ENCODE peak calls at places on chromosomes 4 and X, in nine cellular contexts. T is neural crest cell; A is osteocyte; O is SW480; Y is naive thymus-derived CD8-positive, alpha-beta T cell; I is AG09319; L is NCI-H1930; N is NCI-H226; V is COR-L47. U is an unnamed sample.

GRCh38 chr4:163175971-163176958 is 9.6 kb upstream of the NAF1 start:
- DNase-seq in T (no peak), A (no peak), O (no peak), Y (no peak), I (no peak), L (no peak), N (no peak), V (no peak), U (no peak)

GRCh38 chrX:17521871-17522693 is 147.1 kb downstream of the NHS start:
- DNase-seq in T (no peak), A (no peak), O (peak), Y (no peak), I (no peak), L (peak), N (peak), V (peak), U (no peak)

GRCh38 chr4:13918110-13918509 is 290.6 kb upstream of the BOD1L1 start:
- DNase-seq in T (no peak), A (no peak), O (no peak), Y (no peak), I (peak), L (no peak), N (peak), V (no peak), U (no peak)

GRCh38 chr4:8710946-8711345 is 118.4 kb downstream of the CPZ start:
- DNase-seq in T (no peak), A (peak), O (no peak), Y (no peak), I (no peak), L (no peak), N (no peak), V (no peak), U (no peak)

GRCh38 chr4:183823394-183823793 is 81.7 kb upstream of the STOX2 start:
- DNase-seq in T (no peak), A (no peak), O (peak), Y (no peak), I (no peak), L (no peak), N (peak), V (no peak), U (no peak)

GRCh38 chrX:49209434-49210251 is 9.7 kb upstream of the SYP start:
- DNase-seq in T (no peak), A (no peak), O (no peak), Y (no peak), I (no peak), L (no peak), N (no peak), V (peak), U (no peak)

GRCh38 chrX:151393514-151393913 is 3.5 kb upstream of the VMA21 start:
- DNase-seq in T (no peak), A (no peak), O (no peak), Y (peak), I (no peak), L (no peak), N (no peak), V (no peak), U (peak)

GRCh38 chr4:142812091-142812490 is 34.0 kb downstream of the INPP4B start:
- DNase-seq in T (no peak), A (no peak), O (no peak), Y (no peak), I (no peak), L (no peak), N (peak), V (no peak), U (no peak)

GRCh38 chr4:154658680-154659402 is 46.4 kb upstream of the FGG start:
- DNase-seq in T (no peak), A (no peak), O (no peak), Y (no peak), I (no peak), L (no peak), N (no peak), V (no peak), U (no peak)

GRCh38 chr4:48194986-48195773 is 61.1 kb upstream of the TXK start:
- DNase-seq in T (no peak), A (no peak), O (no peak), Y (no peak), I (peak), L (peak), N (no peak), V (peak), U (peak)

GRCh38 chr4:140126261-140126660 is 27.7 kb downstream of the MAML3 start:
- DNase-seq in T (no peak), A (no peak), O (no peak), Y (no peak), I (no peak), L (no peak), N (no peak), V (no peak), U (no peak)

GRCh38 chr4:105620640-105621323 is 68.4 kb downstream of the ARHGEF38 start:
- DNase-seq in T (no peak), A (no peak), O (peak), Y (no peak), I (no peak), L (no peak), N (peak), V (no peak), U (no peak)

GRCh38 chrX:153588021-153588781 is 10.7 kb downstream of the CCNQ start:
- DNase-seq in T (no peak), A (no peak), O (no peak), Y (no peak), I (no peak), L (no peak), N (no peak), V (no peak), U (no peak)

GRCh38 chr4:160724063-160724462 is 1439.7 kb downstream of the FSTL5 start:
- DNase-seq in T (no peak), A (no peak), O (no peak), Y (no peak), I (no peak), L (no peak), N (no peak), V (no peak), U (no peak)

GRCh38 chr4:2186133-2186864 is 55.6 kb downstream of the HAUS3 start:
- DNase-seq in T (no peak), A (no peak), O (peak), Y (no peak), I (no peak), L (no peak), N (peak), V (peak), U (no peak)

GRCh38 chrX:154836163-154836562 is 1.7 kb upstream of the SMIM9 start:
- DNase-seq in T (no peak), A (no peak), O (no peak), Y (no peak), I (no peak), L (no peak), N (no peak), V (no peak), U (no peak)

GRCh38 chr4:2791518-2792395 is 1.1 kb upstream of the SH3BP2 start:
- DNase-seq in T (no peak), A (no peak), O (no peak), Y (no peak), I (no peak), L (no peak), N (no peak), V (no peak), U (no peak)

GRCh38 chr4:2745981-2746806 is 9.9 kb downstream of the TNIP2 start:
- DNase-seq in T (no peak), A (no peak), O (peak), Y (peak), I (no peak), L (no peak), N (no peak), V (no peak), U (no peak)

GRCh38 chrX:29665532-29665931 is 549.8 kb upstream of the MAGEB2 start:
- DNase-seq in T (no peak), A (no peak), O (no peak), Y (no peak), I (no peak), L (no peak), N (no peak), V (no peak), U (no peak)

GRCh38 chr4:3729188-3729884 is 36.8 kb upstream of the ADRA2C start:
- DNase-seq in T (no peak), A (no peak), O (peak), Y (no peak), I (no peak), L (no peak), N (no peak), V (no peak), U (no peak)

GRCh38 chrX:46759645-46759974 is 692 bp upstream of the SLC9A7 start:
- DNase-seq in T (no peak), A (no peak), O (no peak), Y (no peak), I (no peak), L (no peak), N (peak), V (no peak), U (no peak)

GRCh38 chrX:716136-716535 is 85.5 kb downstream of the SHOX start:
- DNase-seq in T (no peak), A (no peak), O (no peak), Y (no peak), I (no peak), L (no peak), N (no peak), V (no peak), U (no peak)

GRCh38 chrX:100316987-100317386 is 93.1 kb downstream of the PCDH19 start:
- DNase-seq in T (no peak), A (no peak), O (peak), Y (no peak), I (peak), L (no peak), N (no peak), V (peak), U (peak)